ENCODE peak calls at places on chromosomes 7 and 10, in five cellular contexts. T is right atrium auricular region; I is pancreas; X is CD4-positive, alpha-beta memory T cell; S is GM23248. Y is an unnamed sample. For H3K27me3, the result is how much of the 10 kb centered on the place peaks cover.

GRCh38 chr10:3805227-3805790 is 20.3 kb upstream of the KLF6 start:
- DNase-seq in T (no peak), X (peak), S (peak), I (no peak), Y (peak)

GRCh38 chr7:96143495-96144259 is 178.2 kb downstream of the SLC25A13 start:
- DNase-seq in T (no peak), I (no peak), X (no peak), S (no peak), Y (no peak)

GRCh38 chr7:141074997-141075396 is 1.1 kb downstream of the TMEM178B start:
- DNase-seq in I (no peak), X (no peak), T (no peak), S (no peak), Y (no peak)

GRCh38 chr7:150481207-150481920 is 30.9 kb downstream of the GIMAP8 start:
- DNase-seq in X (peak), I (no peak), S (no peak), T (no peak), Y (peak)

GRCh38 chr7:29459591-29459990 is 104.0 kb upstream of the PRR15 start:
- DNase-seq in S (no peak), X (no peak), T (no peak), I (no peak), Y (no peak)

GRCh38 chr7:151244156-151244870 is 4.2 kb downstream of the SMARCD3 start:
- DNase-seq in I (peak), T (no peak), X (peak), S (peak), Y (peak)

GRCh38 chr7:13794581-13794980 is 194.9 kb downstream of the ETV1 start:
- DNase-seq in T (no peak), S (peak), I (no peak), X (no peak), Y (no peak)

GRCh38 chr10:21534611-21535493 is 820 bp downstream of the MLLT10 start:
- DNase-seq in T (no peak), I (peak), S (peak), X (peak), Y (peak)

GRCh38 chr10:47264797-47265281 is 35.2 kb upstream of the GDF10 start:
- DNase-seq in T (no peak), I (no peak), S (no peak), X (peak), Y (peak)

GRCh38 chr7:92848854-92849745 is 12.7 kb upstream of the CDK6 start:
- DNase-seq in T (no peak), I (no peak), X (no peak), S (no peak), Y (no peak)

GRCh38 chr7:22093003-22093402 is 147.3 kb upstream of the CDCA7L start:
- DNase-seq in T (no peak), S (peak), X (no peak), I (no peak), Y (no peak)

GRCh38 chr7:56175086-56175760 is 59.0 kb upstream of the NUPR2 start:
- DNase-seq in T (no peak), X (no peak), S (peak), I (peak), Y (no peak)

GRCh38 chr7:17130281-17131059 is 168.0 kb upstream of the AHR start:
- DNase-seq in I (no peak), T (no peak), X (no peak), S (peak), Y (no peak)

GRCh38 chr10:77888356-77888703 is 38.2 kb downstream of the DLG5 start:
- DNase-seq in I (no peak), X (no peak), T (no peak), S (peak), Y (no peak)

GRCh38 chr7:105369944-105370343 is 18.8 kb downstream of the SRPK2 start:
- DNase-seq in X (no peak), T (no peak), I (no peak), S (no peak), Y (no peak)

GRCh38 chr10:125344573-125345121 is 184.3 kb upstream of the CTBP2 start:
- DNase-seq in S (no peak), X (no peak), T (no peak), I (peak), Y (no peak)

GRCh38 chr10:96370575-96371157 is 11.9 kb upstream of the OPALIN start:
- DNase-seq in X (peak), T (peak), I (peak), S (peak), Y (peak)

GRCh38 chr7:99314504-99314903 is 11.2 kb upstream of the ARPC1A start:
- DNase-seq in X (no peak), I (no peak), S (no peak), T (no peak), Y (no peak)

GRCh38 chr7:85021090-85021704 is 165.7 kb downstream of the SEMA3D start:
- DNase-seq in S (peak), X (no peak), T (no peak), I (no peak), Y (no peak)

GRCh38 chr7:131627589-131628212 is 71.3 kb upstream of the PODXL start:
- DNase-seq in T (no peak), S (no peak), I (no peak), X (no peak), Y (no peak)

GRCh38 chr7:131624536-131624935 is 68.1 kb upstream of the PODXL start:
- DNase-seq in T (no peak), I (no peak), S (no peak), X (no peak), Y (no peak)

GRCh38 chr7:131626643-131627042 is 70.2 kb upstream of the PODXL start:
- DNase-seq in X (no peak), S (no peak), I (no peak), T (no peak), Y (no peak)

GRCh38 chr7:131628634-131629033 is 72.2 kb upstream of the PODXL start:
- DNase-seq in X (no peak), T (peak), S (peak), I (no peak), Y (no peak)

GRCh38 chr7:131625817-131626372 is 69.5 kb upstream of the PODXL start:
- DNase-seq in I (no peak), T (peak), S (peak), X (no peak), Y (no peak)
- H3K4me3 ChIP-seq in I (no peak), T (no peak), S (peak), X (no peak), Y (no peak)

GRCh38 chr10:72056932-72057751 is 31.2 kb downstream of the SPOCK2 start:
- DNase-seq in S (no peak), I (peak), T (no peak), X (no peak), Y (no peak)
- H3K27me3 ChIP-seq in S (under half), I (under half), T (under half), X (under half), Y (under half)

DNA sequence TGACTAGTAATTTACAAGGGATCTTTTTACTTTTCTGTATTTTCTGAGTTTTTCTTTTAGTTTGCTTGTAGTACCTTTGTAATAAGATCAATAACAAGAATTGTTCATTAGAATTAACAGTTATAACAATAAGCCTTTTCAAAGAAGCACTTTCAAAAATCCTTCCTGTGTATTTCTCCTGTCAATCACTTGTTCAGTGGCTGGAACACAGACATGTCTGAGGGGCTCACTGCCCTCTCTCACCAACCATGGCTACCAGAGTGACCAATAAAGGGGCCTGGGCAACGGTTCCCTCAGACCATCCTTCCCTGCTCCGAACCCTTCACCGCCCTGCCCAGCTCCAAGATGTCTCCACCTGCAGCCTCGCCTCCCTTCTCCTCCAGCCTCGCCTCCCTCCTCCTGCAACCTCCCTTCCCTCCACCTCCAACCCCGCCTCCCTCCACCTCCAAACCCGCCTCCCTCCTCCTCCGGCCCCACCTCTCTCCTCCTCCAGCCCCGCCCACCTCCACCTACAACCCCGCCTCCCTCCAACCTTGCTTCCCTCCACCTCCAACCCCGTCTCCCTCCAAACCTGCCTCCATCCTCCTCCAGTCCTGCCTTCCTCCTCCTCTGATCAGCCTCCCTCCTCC is 353.4 kb downstream of the TNS3 start:
- DNase-seq in S (no peak), X (no peak), I (no peak), T (no peak), Y (no peak)
- H3K27ac ChIP-seq in S (no peak), X (no peak), I (no peak), T (no peak), Y (no peak)

GRCh38 chr10:132440791-132441565 is 44.0 kb downstream of the PWWP2B start:
- DNase-seq in X (no peak), S (no peak), T (no peak), I (no peak), Y (no peak)
- H3K4me3 ChIP-seq in X (no peak), S (no peak), T (no peak), I (no peak), Y (no peak)

GRCh38 chr7:27178366-27178765 is 4.2 kb upstream of the HOXA10 start:
- DNase-seq in T (no peak), S (peak), I (no peak), X (no peak), Y (no peak)
- H3K27me3 ChIP-seq in T (half or more), S (under half), I (under half), X (under half), Y (under half)

Y was measured in CD8-positive, alpha-beta memory T cell.